ENCODE peak calls at places on chromosomes 3 and 15, in four cellular contexts. E is stimulated activated naive CD4-positive, alpha-beta T cell treated with Interleukin-2 at 50 U/mL for 16 hours; K is NCI-H2171 treated with DMSO at 0.1 percent for 48 hours; T is NCI-H2081. W is an unnamed sample.

GRCh38 chr3:126396536-126396935 is 1.8 kb downstream of the CFAP100 start:
- DNase-seq in K (no peak), T (no peak), E (no peak), W (no peak)

GRCh38 chr3:120093119-120093922 is 926 bp downstream of the GSK3B start:
- DNase-seq in K (peak; percentile 54), E (no peak), T (peak; percentile 32), W (no peak)

GRCh38 chr3:13148561-13149330 is 75.5 kb upstream of the IQSEC1 start:
- DNase-seq in T (no peak), E (no peak), K (no peak), W (no peak)

GRCh38 chr3:29186131-29186599 is 94.7 kb upstream of the RBMS3 start:
- DNase-seq in T (no peak), K (no peak), E (no peak), W (no peak)

GRCh38 chr3:175146258-175146657 is 287.1 kb downstream of the NAALADL2 start:
- DNase-seq in E (no peak), K (peak; percentile 8), T (peak; percentile 41), W (no peak)

GRCh38 chr3:130582457-130583155 is 65.6 kb downstream of the COL6A6 start:
- DNase-seq in T (no peak), E (no peak), K (no peak), W (no peak)

GRCh38 chr3:16200411-16200810 is 25.9 kb downstream of the GALNT15 start:
- DNase-seq in T (no peak), E (no peak), K (no peak), W (no peak)

GRCh38 chr3:88150371-88150770 is 612 bp downstream of the C3orf38 start:
- DNase-seq in K (peak; percentile 7), E (peak; percentile 30), T (no peak), W (peak; percentile 52)

GRCh38 chr3:48247401-48247807 is 6.5 kb downstream of the ZNF589 start:
- DNase-seq in K (no peak), E (no peak), T (no peak), W (no peak)

GRCh38 chr3:64164309-64164708 is 61.0 kb downstream of the PRICKLE2 start:
- DNase-seq in K (no peak), E (no peak), T (no peak), W (no peak)

GRCh38 chr3:34077796-34078195 is 279.4 kb downstream of the PDCD6IP start:
- DNase-seq in K (no peak), T (no peak), E (no peak), W (no peak)

GRCh38 chr3:139020868-139021234 is at the start of gene PRR23B:
- DNase-seq in E (no peak), T (no peak), K (no peak), W (no peak)

GRCh38 chr3:133413166-133414020 is 13.5 kb downstream of the BFSP2 start:
- DNase-seq in K (no peak), E (no peak), T (peak; percentile 37), W (no peak)

GRCh38 chr3:107217161-107217560 is 160.1 kb upstream of the CCDC54 start:
- DNase-seq in E (no peak), T (no peak), K (no peak), W (no peak)

GRCh38 chr3:39255503-39256325 is 24.1 kb downstream of the CX3CR1 start:
- DNase-seq in T (no peak), E (no peak), K (no peak), W (no peak)

GRCh38 chr3:185667574-185667973 is 81.5 kb downstream of the SENP2 start:
- DNase-seq in T (no peak), K (no peak), E (no peak), W (no peak)

GRCh38 chr3:177694316-177694715 is 497.0 kb upstream of the TBL1XR1 start:
- DNase-seq in E (no peak), K (peak; percentile 43), T (no peak), W (no peak)

GRCh38 chr3:62229908-62230307 is 143.4 kb downstream of the FEZF2 start:
- DNase-seq in T (no peak), K (peak; percentile 2), E (no peak), W (no peak)

GRCh38 chr3:159765025-159765859 is 223.4 kb upstream of the IL12A start:
- DNase-seq in K (peak; percentile 90), E (no peak), T (peak; percentile 70), W (no peak)

GRCh38 chr3:196023947-196024346 is 57.9 kb downstream of the TFRC start:
- DNase-seq in E (no peak), T (no peak), K (no peak), W (no peak)

GRCh38 chr15:97502038-97502437 is 458.5 kb upstream of the ARRDC4 start:
- DNase-seq in E (no peak), K (no peak), T (no peak), W (no peak)

GRCh38 chr3:116030131-116030850 is 407.0 kb downstream of the GAP43 start:
- DNase-seq in K (no peak), E (no peak), T (no peak), W (no peak)

GRCh38 chr15:75063889-75064288 is 40.5 kb downstream of the PPCDC start:
- DNase-seq in K (no peak), E (no peak), T (no peak), W (no peak)

GRCh38 chr15:91224750-91225380 is 124.8 kb downstream of the SV2B start:
- DNase-seq in K (peak; percentile 60), T (peak; percentile 81), E (no peak), W (no peak)

GRCh38 chr3:111971533-111971932 is 7.3 kb upstream of the ABHD10 start:
- DNase-seq in E (no peak), T (peak; percentile 87), K (no peak), W (no peak)

GRCh38 chr3:128282392-128283196 is 129.3 kb downstream of the EEFSEC start:
- DNase-seq in K (no peak), E (no peak), T (peak; percentile 42), W (no peak)

GRCh38 chr3:54374214-54374855 is 252.0 kb downstream of the CACNA2D3 start:
- DNase-seq in E (no peak), K (no peak), T (peak; percentile 47), W (no peak)

GRCh38 chr15:61049934-61050333 is 179.2 kb downstream of the RORA start:
- DNase-seq in E (no peak), T (no peak), K (no peak), W (no peak)

GRCh38 chr3:129556358-129556695 is 13.4 kb downstream of the H1-8 start:
- DNase-seq in T (no peak), K (no peak), E (no peak), W (no peak)

GRCh38 chr15:92883643-92884458 is 16.3 kb upstream of the CHD2 start:
- DNase-seq in E (no peak), T (peak; percentile 60), K (peak; percentile 58), W (peak; percentile 89)

GRCh38 chr3:72274511-72275295 is 489.8 kb upstream of the PROK2 start:
- DNase-seq in E (no peak), T (peak; percentile 21), K (peak; percentile 78), W (no peak)

GRCh38 chr3:127217594-127218456 is 24.9 kb downstream of the PRR23E start:
- DNase-seq in T (no peak), E (no peak), K (no peak), W (no peak)

GRCh38 chr3:181613191-181613590 is 98.5 kb upstream of the SOX2 start:
- DNase-seq in T (no peak), E (no peak), K (no peak), W (no peak)

W was measured in naive thymus-derived CD4-positive, alpha-beta T cell.